ENCODE peak calls at places on chromosome 16, in nine cellular contexts. F is Peyer's patch, J is heart left ventricle, V is H1, B is GM12878, R is HCT116, H is uterus, D is A549, O is breast epithelium. M is an unnamed sample. For H3K4me1, the result is how much of the 10 kb centered on the place peaks cover.

GRCh38 chr16:24515186-24515585 is 24.2 kb upstream of the RBBP6 start:
- DNase-seq in J (no peak), V (no peak), F (no peak), B (no peak), R (no peak), H (no peak), D (no peak), O (no peak), M (no peak)

GRCh38 chr16:57681950-57682728 is 12.5 kb upstream of the DRC7 start:
- DNase-seq in V (no peak), R (no peak), H (no peak), O (no peak), D (no peak), F (no peak), J (no peak), B (no peak), M (no peak)

GRCh38 chr16:57652695-57653471 is 15.2 kb upstream of the ADGRG3 start:
- DNase-seq in O (no peak), F (no peak), J (no peak), D (no peak), B (no peak), V (no peak), H (no peak), R (no peak), M (no peak)

GRCh38 chr16:56701534-56701933 is 19.3 kb downstream of the MT1X start:
- DNase-seq in O (no peak), B (no peak), V (no peak), J (no peak), H (no peak), R (no peak), D (no peak), F (no peak), M (no peak)

GRCh38 chr16:24834459-24835335 is 11.1 kb upstream of the SLC5A11 start:
- DNase-seq in R (peak), F (peak), D (peak), H (no peak), J (no peak), V (no peak), O (no peak), B (no peak), M (no peak)

GRCh38 chr16:68200120-68200783 is 35.7 kb downstream of the ESRP2 start:
- DNase-seq in R (no peak), J (no peak), O (no peak), B (no peak), H (no peak), F (no peak), D (no peak), V (no peak), M (no peak)

GRCh38 chr16:710500-711075 is 4.3 kb upstream of the METRN start:
- DNase-seq in H (no peak), D (no peak), B (no peak), O (no peak), V (no peak), R (no peak), F (no peak), J (no peak), M (no peak)

GRCh38 chr16:78163772-78164391 is 64.4 kb downstream of the WWOX start:
- DNase-seq in B (no peak), D (no peak), F (no peak), V (no peak), J (no peak), O (no peak), R (no peak), H (no peak), M (no peak)

GRCh38 chr16:79826732-79827514 is 226.4 kb upstream of the MAF start:
- DNase-seq in F (no peak), B (no peak), J (no peak), V (no peak), H (no peak), R (no peak), O (no peak), D (no peak), M (no peak)

GRCh38 chr16:89960966-89961365 is 12.4 kb downstream of the DEF8 start:
- DNase-seq in H (no peak), O (no peak), J (no peak), D (no peak), R (no peak), V (no peak), F (no peak), B (no peak), M (no peak)

GRCh38 chr16:80586476-80586875 is 45.7 kb downstream of the DYNLRB2 start:
- DNase-seq in F (no peak), D (no peak), J (no peak), O (no peak), H (no peak), B (no peak), R (no peak), V (no peak), M (no peak)

GRCh38 chr16:21603920-21604319 is 4.5 kb downstream of the METTL9 start:
- DNase-seq in V (no peak), R (no peak), O (no peak), B (no peak), H (no peak), F (no peak), J (no peak), D (no peak), M (no peak)
- H3K4me1 ChIP-seq in V (under half), R (under half), O (under half), B (under half), H (under half), F (under half), J (half or more), D (under half), M (half or more)

DNA sequence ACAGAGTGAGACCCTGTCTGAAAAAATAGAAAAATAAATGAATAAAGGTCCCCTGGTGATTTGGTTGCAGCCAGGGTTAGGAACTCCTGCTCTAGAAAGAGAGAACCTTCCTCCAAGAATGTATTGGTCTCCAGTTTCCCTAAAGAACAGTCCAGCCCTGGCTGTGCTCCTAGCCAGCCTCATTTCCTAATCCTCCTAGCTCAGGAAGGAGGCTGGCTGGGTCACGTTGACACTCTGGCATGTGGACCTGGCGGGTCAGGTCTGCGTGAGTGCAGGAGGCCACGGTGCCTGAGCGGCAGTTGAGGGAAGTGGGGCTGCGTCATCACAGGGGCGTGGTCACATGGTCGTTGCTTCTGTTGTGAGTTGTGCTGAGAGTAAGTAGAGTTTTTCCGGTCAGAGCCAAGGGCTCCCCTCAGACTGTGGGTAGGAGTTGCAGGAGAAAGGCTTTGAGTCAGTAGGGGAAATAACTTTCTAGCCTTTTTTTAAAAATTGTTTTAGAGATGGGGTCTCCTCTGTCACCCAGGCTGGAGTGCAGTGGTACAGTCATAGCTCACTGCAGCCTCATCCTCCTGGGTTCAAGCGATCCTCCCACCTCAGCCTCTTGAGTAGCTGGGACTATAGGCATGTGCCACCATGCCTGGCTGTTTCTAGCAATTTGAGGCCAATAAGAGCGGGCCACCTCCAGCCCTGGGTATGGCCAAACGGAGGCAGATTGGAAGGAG is 194.0 kb upstream of the CIBAR2 start:
- DNase-seq in R (peak), O (peak), V (no peak), D (no peak), H (peak), B (peak), F (peak), J (peak), M (peak)
- TF ChIP-seq POLR2A in R (peak), O (no peak), V (no peak), D (no peak), H (no peak), B (no peak), F (no peak), J (no peak), M (no peak)

GRCh38 chr16:4303973-4304372 is 11.9 kb upstream of the GLIS2 start:
- DNase-seq in O (no peak), V (no peak), F (no peak), H (no peak), D (no peak), R (no peak), J (no peak), B (no peak), M (no peak)
- H3K4me3 ChIP-seq in O (no peak), V (no peak), F (no peak), H (no peak), D (no peak), R (no peak), J (no peak), B (no peak), M (no peak)

GRCh38 chr16:85621698-85622433 is 8.7 kb downstream of the GSE1 start:
- DNase-seq in D (no peak), O (no peak), V (no peak), J (no peak), R (no peak), B (no peak), H (no peak), F (no peak), M (no peak)
- H3K4me1 ChIP-seq in D (under half), O (under half), V (under half), J (under half), R (under half), B (under half), H (under half), F (under half), M (under half)

GRCh38 chr16:14635394-14636145 is 2.8 kb downstream of the BFAR start:
- DNase-seq in F (no peak), O (no peak), V (no peak), D (no peak), J (no peak), B (no peak), R (no peak), H (no peak), M (no peak)

GRCh38 chr16:14629612-14629918 is 495 bp downstream of the PARN start:
- DNase-seq in J (no peak), F (no peak), D (no peak), H (no peak), B (no peak), O (no peak), V (no peak), R (no peak), M (no peak)

GRCh38 chr16:14629919-14630619 is at the start of gene PARN:
- DNase-seq in D (peak), F (peak), O (peak), B (peak), R (peak), J (peak), H (peak), V (peak), M (peak)

GRCh38 chr16:14634389-14634725 is 1.6 kb downstream of the BFAR start:
- DNase-seq in V (no peak), D (no peak), O (no peak), F (no peak), B (no peak), J (no peak), R (no peak), H (no peak), M (no peak)

DNA sequence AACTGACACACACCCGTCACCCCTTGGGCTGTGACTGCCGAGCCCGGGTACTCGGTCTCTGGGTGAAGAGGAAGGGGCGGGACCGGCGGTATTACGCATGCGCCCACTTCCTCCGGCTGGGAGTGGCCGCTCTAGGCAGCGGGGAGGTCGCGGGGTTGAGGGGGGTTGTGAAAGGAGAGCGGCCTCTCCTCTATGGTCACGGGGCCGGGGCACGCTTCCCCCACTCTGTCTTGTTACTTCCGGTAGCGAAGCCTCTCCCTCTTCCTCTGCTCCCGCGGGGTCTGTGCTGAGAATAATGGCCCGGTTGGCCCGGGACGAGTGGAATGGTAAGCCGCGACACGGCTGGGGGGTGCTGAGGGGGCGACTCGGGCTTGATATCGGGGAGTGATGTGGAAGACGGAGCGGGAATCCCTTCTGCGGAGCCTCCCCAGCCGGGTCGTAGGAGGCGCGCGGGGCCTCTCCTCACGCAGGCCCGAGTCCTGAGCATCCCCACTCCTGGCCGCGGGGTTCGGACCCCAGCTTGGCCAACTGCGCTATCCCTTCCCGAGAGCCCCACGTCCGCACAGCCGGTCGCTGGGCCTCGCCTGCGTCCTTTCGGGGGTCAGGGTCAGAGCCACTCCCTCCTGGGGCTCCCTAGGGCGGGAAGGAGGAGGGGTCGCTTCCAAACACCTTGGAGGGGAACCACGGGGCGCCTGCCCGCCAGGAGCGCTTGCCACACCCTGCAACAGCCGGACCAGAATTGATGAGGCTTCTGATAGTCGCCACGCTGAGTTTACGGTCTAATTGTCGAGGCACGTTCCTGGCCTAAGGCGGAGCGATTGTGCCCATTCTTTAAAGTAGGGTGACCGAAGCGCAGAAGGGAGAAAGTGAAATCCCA is at the start of gene BFAR:
- DNase-seq in H (peak), R (peak), B (peak), F (peak), J (peak), D (peak), O (peak), V (peak), M (peak)
- TF ChIP-seq POLR2A in H (peak), R (no peak), B (peak), F (peak), J (peak), D (peak), O (peak), V (peak), M (peak)

GRCh38 chr16:8721693-8722348 is 47.4 kb downstream of the ABAT start:
- DNase-seq in F (no peak), V (no peak), D (no peak), B (no peak), O (no peak), R (no peak), H (no peak), J (no peak), M (no peak)
- H3K4me3 ChIP-seq in F (no peak), V (no peak), D (no peak), B (no peak), O (no peak), R (no peak), H (no peak), J (no peak), M (no peak)

GRCh38 chr16:73505178-73505968 is 457.4 kb upstream of the ZFHX3 start:
- DNase-seq in D (no peak), H (no peak), R (no peak), O (no peak), B (no peak), J (no peak), V (no peak), F (no peak), M (no peak)
- H3K4me1 ChIP-seq in D (under half), H (under half), R (under half), O (under half), B (under half), J (under half), V (under half), F (under half), M (under half)

GRCh38 chr16:2425008-2425518 is 4.2 kb upstream of the CCNF start:
- DNase-seq in R (no peak), O (no peak), V (no peak), D (no peak), J (no peak), B (no peak), F (no peak), H (no peak), M (no peak)
- TF ChIP-seq POLR2A in R (no peak), O (no peak), V (no peak), D (no peak), J (no peak), B (peak), F (no peak), H (no peak), M (no peak)

M was measured in esophagus squamous epithelium.